ENCODE peak calls at places on chromosomes 2 and 18, in six cellular contexts. K is IMR-90, C is mesendoderm, Z is H9, E is H1, L is mesenchymal stem cell. J is an unnamed sample.
A peak's percentile ranks its signal among the peaks of the same experiment; 100 is the strongest.

GRCh38 chr2:85265304-85265703 is 62.5 kb downstream of the TGOLN2 start:
- DNase-seq in K (no peak), C (peak; percentile 45), Z (no peak), E (no peak), L (no peak), J (no peak)

GRCh38 chr2:28082131-28082530 is 191.6 kb downstream of the BABAM2 start:
- DNase-seq in K (peak; percentile 41), C (no peak), Z (no peak), E (no peak), L (peak; percentile 39), J (no peak)

GRCh38 chr2:191404568-191404991 is 159.4 kb downstream of the MYO1B start:
- DNase-seq in K (peak; percentile 50), C (no peak), Z (no peak), E (no peak), L (peak; percentile 26), J (no peak)

GRCh38 chr2:43737097-43737854 is 36.6 kb upstream of the DYNC2LI1 start:
- DNase-seq in K (peak; percentile 90), C (peak; percentile 82), Z (no peak), E (no peak), L (peak; percentile 73), J (no peak)

GRCh38 chr18:68721681-68722583 is 7.0 kb upstream of the TMX3 start:
- DNase-seq in K (no peak), C (no peak), Z (no peak), E (no peak), L (peak; percentile 47), J (no peak)

GRCh38 chr2:168118733-168119518 is 128.5 kb downstream of the STK39 start:
- DNase-seq in K (peak; percentile 82), C (peak; percentile 87), Z (no peak), E (peak; percentile 52), L (peak; percentile 80), J (peak; percentile 77)

GRCh38 chr2:100865819-100866462 is 46.0 kb downstream of the NPAS2 start:
- DNase-seq in K (peak; percentile 84), C (no peak), Z (no peak), E (no peak), L (peak; percentile 84), J (no peak)

GRCh38 chr2:205642562-205643350 is 39.5 kb upstream of the NRP2 start:
- DNase-seq in K (no peak), C (no peak), Z (no peak), E (no peak), L (no peak), J (no peak)

GRCh38 chr2:212941361-212941760 is 210.1 kb downstream of the IKZF2 start:
- DNase-seq in K (no peak), C (no peak), Z (no peak), E (no peak), L (no peak), J (no peak)

GRCh38 chr2:130837175-130837810 is 579 bp downstream of the ARHGEF4 start:
- DNase-seq in K (no peak), C (no peak), Z (no peak), E (no peak), L (no peak), J (no peak)

GRCh38 chr2:179898873-179899272 is 37.5 kb upstream of the ZNF385B start:
- DNase-seq in K (peak; percentile 17), C (peak; percentile 91), Z (peak; percentile 78), E (peak; percentile 77), L (peak; percentile 44), J (peak; percentile 35)

GRCh38 chr2:232124309-232124708 is 162.8 kb downstream of the DIS3L2 start:
- DNase-seq in K (no peak), C (no peak), Z (no peak), E (no peak), L (no peak), J (no peak)

GRCh38 chr18:9177047-9177446 is 40.5 kb downstream of the ANKRD12 start:
- DNase-seq in K (no peak), C (no peak), Z (no peak), E (no peak), L (no peak), J (no peak)

GRCh38 chr18:9175115-9175514 is 38.5 kb downstream of the ANKRD12 start:
- DNase-seq in K (no peak), C (no peak), Z (no peak), E (no peak), L (no peak), J (no peak)

GRCh38 chr18:9172506-9173127 is 36.0 kb downstream of the ANKRD12 start:
- DNase-seq in K (no peak), C (no peak), Z (no peak), E (no peak), L (no peak), J (no peak)

GRCh38 chr18:9174302-9174701 is 37.7 kb downstream of the ANKRD12 start:
- DNase-seq in K (no peak), C (no peak), Z (no peak), E (no peak), L (no peak), J (no peak)

DNA sequence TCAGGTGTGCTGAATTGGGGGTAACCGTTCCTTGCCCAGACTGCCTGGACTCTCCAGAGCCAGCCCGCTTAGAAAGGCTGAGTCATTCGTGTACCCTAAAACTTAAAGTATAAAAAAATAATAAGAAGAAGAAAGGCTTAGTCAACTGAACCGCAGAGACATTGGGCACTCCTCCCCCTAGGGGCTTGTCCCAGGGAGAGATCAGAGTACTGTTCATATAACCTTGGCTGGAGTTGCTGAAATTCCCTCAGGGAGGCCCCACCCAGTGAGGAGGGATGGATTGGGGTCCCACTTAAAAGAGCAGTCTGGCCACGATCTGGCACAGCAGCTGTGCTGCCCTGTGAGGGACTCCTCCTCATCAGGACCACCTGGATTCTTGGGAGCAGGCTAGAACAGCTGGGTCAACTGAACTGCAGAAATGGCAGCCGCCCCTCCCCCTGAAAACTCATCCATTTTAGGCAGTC is 37.2 kb downstream of the ANKRD12 start:
- DNase-seq in K (no peak), C (no peak), Z (no peak), E (no peak), L (no peak), J (no peak)
- H3K4ac ChIP-seq in K (no peak overlapping the region), C (no peak overlapping the region), Z (no peak overlapping the region), E (no peak overlapping the region), L (no peak overlapping the region), J (no peak overlapping the region)

GRCh38 chr2:74530239-74531161 is 767 bp downstream of the HTRA2 start:
- DNase-seq in K (peak; percentile 52), C (peak; percentile 67), Z (peak; percentile 53), E (no peak), L (peak; percentile 55), J (no peak)
- H3K4ac ChIP-seq in K (peak overlapping the region; percentile 89), C (peak overlapping the region; percentile 70), Z (no peak overlapping the region), E (no peak overlapping the region), L (peak overlapping the region; percentile 8), J (no peak overlapping the region)

GRCh38 chr18:48921305-48922202 is 29.2 kb downstream of the SMAD7 start:
- DNase-seq in K (no peak), C (no peak), Z (peak; percentile 28), E (no peak), L (no peak), J (no peak)

GRCh38 chr18:48922801-48923730 is 27.7 kb downstream of the SMAD7 start:
- DNase-seq in K (peak; percentile 82), C (peak; percentile 13), Z (peak; percentile 32), E (no peak), L (peak; percentile 96), J (no peak)

GRCh38 chr18:48920408-48921038 is 30.2 kb downstream of the SMAD7 start:
- DNase-seq in K (no peak), C (peak; percentile 35), Z (peak; percentile 28), E (no peak), L (no peak), J (no peak)

GRCh38 chr18:48923746-48924580 is 26.8 kb downstream of the SMAD7 start:
- DNase-seq in K (peak; percentile 69), C (peak; percentile 11), Z (no peak), E (no peak), L (peak; percentile 91), J (no peak)

DNA sequence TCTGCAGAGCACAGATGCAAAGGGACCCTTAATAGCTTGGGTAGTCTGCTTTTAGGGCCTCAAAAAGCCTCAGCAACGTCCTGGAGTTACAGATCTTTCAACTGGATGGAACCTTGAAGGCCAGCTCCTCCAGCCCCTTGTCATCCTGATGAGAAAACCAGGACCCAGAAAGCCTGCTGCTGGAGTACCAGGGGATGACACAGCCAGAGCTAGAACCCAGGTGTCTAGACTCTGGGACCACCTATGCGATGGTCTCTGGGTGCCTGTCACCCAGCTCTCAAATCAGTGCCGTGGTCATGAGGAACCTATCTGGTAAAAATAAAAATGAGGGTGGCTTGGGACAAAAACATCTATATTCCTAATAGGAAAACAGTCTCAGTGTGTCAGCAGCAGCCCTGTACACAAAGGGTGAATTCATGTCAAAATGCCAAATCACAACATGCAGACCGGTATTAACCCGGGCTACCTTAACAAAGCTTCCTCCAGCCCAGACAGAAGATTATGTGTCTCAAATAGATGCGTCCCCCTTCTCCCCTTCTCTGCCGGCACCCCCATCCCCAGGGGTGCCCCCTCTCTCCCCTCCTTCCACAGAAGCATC is 28.5 kb downstream of the SMAD7 start:
- DNase-seq in K (no peak), C (no peak), Z (peak; percentile 19), E (no peak), L (no peak), J (no peak)
- H3K4ac ChIP-seq in K (peak overlapping the region; percentile 86), C (no peak overlapping the region), Z (no peak overlapping the region), E (no peak overlapping the region), L (peak overlapping the region; percentile 75), J (peak overlapping the region; percentile 5)

GRCh38 chr2:46915811-46916630 is 415 bp upstream of the MCFD2 start:
- DNase-seq in K (peak; percentile 91), C (peak; percentile 96), Z (peak; percentile 86), E (peak; percentile 88), L (peak; percentile 95), J (peak; percentile 86)
- H3K4ac ChIP-seq in K (peak overlapping the region; percentile 96), C (no peak overlapping the region), Z (no peak overlapping the region), E (peak overlapping the region; percentile 35), L (no peak overlapping the region), J (no peak overlapping the region)

GRCh38 chr2:224584768-224585204 is 377 bp downstream of the CUL3 start:
- DNase-seq in K (no peak), C (peak; percentile 65), Z (peak; percentile 38), E (no peak), L (peak; percentile 45), J (no peak)

GRCh38 chr2:224584111-224584764 is 925 bp downstream of the CUL3 start:
- DNase-seq in K (peak; percentile 38), C (peak; percentile 53), Z (no peak), E (no peak), L (peak; percentile 66), J (peak; percentile 17)

GRCh38 chr2:224585205-224586088 is at the start of gene CUL3:
- DNase-seq in K (peak; percentile 96), C (peak; percentile 99), Z (peak; percentile 99), E (peak; percentile 100), L (peak; percentile 98), J (peak; percentile 99)

GRCh38 chr2:224591245-224591644 is 6.1 kb upstream of the CUL3 start:
- DNase-seq in K (no peak), C (no peak), Z (no peak), E (no peak), L (no peak), J (no peak)

GRCh38 chr2:224586127-224586702 is 1.1 kb upstream of the CUL3 start:
- DNase-seq in K (no peak), C (no peak), Z (no peak), E (no peak), L (no peak), J (no peak)
- H3K4ac ChIP-seq in K (peak overlapping the region; percentile 88), C (no peak overlapping the region), Z (no peak overlapping the region), E (no peak overlapping the region), L (no peak overlapping the region), J (no peak overlapping the region)